ENCODE peak calls at places on chromosomes 2 and 18, in four cellular contexts. One of them, this sample, is unnamed.

GRCh38 chr2:43039376-43040080 is 186.9 kb downstream of the ZFP36L2 start:
- DNase-seq in PC-9: no peak
- DNase-seq in GM23338: no peak
- DNase-seq in MM.1S: no peak
- DNase-seq in this sample: no peak

GRCh38 chr2:46296216-46296839 is 879 bp upstream of the EPAS1 start:
- DNase-seq in GM23338: peak
- DNase-seq in MM.1S: no peak
- DNase-seq in PC-9: peak
- DNase-seq in this sample: no peak

GRCh38 chr2:71933467-71934319 is 214.0 kb downstream of the CYP26B1 start:
- DNase-seq in GM23338: peak
- DNase-seq in MM.1S: no peak
- DNase-seq in PC-9: no peak
- DNase-seq in this sample: peak

GRCh38 chr2:85183078-85183477 is 49.9 kb downstream of the TCF7L1 start:
- DNase-seq in PC-9: no peak
- DNase-seq in GM23338: no peak
- DNase-seq in MM.1S: no peak
- DNase-seq in this sample: peak

GRCh38 chr2:74863802-74864248 is 29.9 kb downstream of the HK2 start:
- DNase-seq in PC-9: no peak
- DNase-seq in MM.1S: no peak
- DNase-seq in GM23338: no peak
- DNase-seq in this sample: no peak

GRCh38 chr2:119367472-119368099 is 809 bp downstream of the DBI start:
- DNase-seq in GM23338: peak
- DNase-seq in MM.1S: peak
- DNase-seq in PC-9: peak
- DNase-seq in this sample: peak

GRCh38 chr2:229032596-229033234 is 238.4 kb downstream of the PID1 start:
- DNase-seq in GM23338: no peak
- DNase-seq in PC-9: no peak
- DNase-seq in MM.1S: no peak
- DNase-seq in this sample: peak

GRCh38 chr18:76720683-76721082 is 101.7 kb upstream of the ZNF236 start:
- DNase-seq in MM.1S: no peak
- DNase-seq in PC-9: no peak
- DNase-seq in GM23338: no peak
- DNase-seq in this sample: peak

GRCh38 chr2:38386377-38386776 is 9.3 kb upstream of the ATL2 start:
- DNase-seq in MM.1S: no peak
- DNase-seq in PC-9: no peak
- DNase-seq in GM23338: no peak
- DNase-seq in this sample: peak

GRCh38 chr18:52339891-52340371 is at the start of gene DCC:
- DNase-seq in GM23338: peak
- DNase-seq in MM.1S: peak
- DNase-seq in PC-9: peak
- DNase-seq in this sample: peak

GRCh38 chr18:13572721-13573120 is 153.6 kb downstream of the FAM210A start:
- DNase-seq in MM.1S: no peak
- DNase-seq in PC-9: no peak
- DNase-seq in GM23338: no peak
- DNase-seq in this sample: no peak

GRCh38 chr2:212421571-212422334 is 116.8 kb downstream of the ERBB4 start:
- DNase-seq in PC-9: no peak
- DNase-seq in MM.1S: no peak
- DNase-seq in GM23338: no peak
- DNase-seq in this sample: peak

GRCh38 chr2:105039559-105039958 is 1.7 kb downstream of the MRPS9 start:
- DNase-seq in MM.1S: no peak
- DNase-seq in GM23338: no peak
- DNase-seq in PC-9: no peak
- DNase-seq in this sample: no peak

GRCh38 chr2:98483257-98483861 is 38.7 kb downstream of the INPP4A start:
- DNase-seq in PC-9: peak
- DNase-seq in GM23338: no peak
- DNase-seq in MM.1S: peak
- DNase-seq in this sample: no peak

GRCh38 chr2:98570356-98570755 is 38.0 kb downstream of the COA5 start:
- DNase-seq in PC-9: no peak
- DNase-seq in GM23338: no peak
- DNase-seq in MM.1S: no peak
- DNase-seq in this sample: no peak

GRCh38 chr2:73092146-73092783 is 20.5 kb downstream of the RAB11FIP5 start:
- DNase-seq in MM.1S: no peak
- DNase-seq in PC-9: no peak
- DNase-seq in GM23338: no peak
- DNase-seq in this sample: no peak
- TF ChIP-seq EZH2 in MM.1S: no peak
- TF ChIP-seq EZH2 in PC-9: no peak
- TF ChIP-seq EZH2 in GM23338: no peak
- TF ChIP-seq EZH2 in this sample: no peak

GRCh38 chr18:32343634-32344033 is 127.0 kb downstream of the GAREM1 start:
- DNase-seq in GM23338: no peak
- DNase-seq in PC-9: no peak
- DNase-seq in MM.1S: no peak
- DNase-seq in this sample: no peak
- TF ChIP-seq EZH2 in GM23338: no peak
- TF ChIP-seq EZH2 in PC-9: no peak
- TF ChIP-seq EZH2 in MM.1S: no peak
- TF ChIP-seq EZH2 in this sample: no peak

DNA sequence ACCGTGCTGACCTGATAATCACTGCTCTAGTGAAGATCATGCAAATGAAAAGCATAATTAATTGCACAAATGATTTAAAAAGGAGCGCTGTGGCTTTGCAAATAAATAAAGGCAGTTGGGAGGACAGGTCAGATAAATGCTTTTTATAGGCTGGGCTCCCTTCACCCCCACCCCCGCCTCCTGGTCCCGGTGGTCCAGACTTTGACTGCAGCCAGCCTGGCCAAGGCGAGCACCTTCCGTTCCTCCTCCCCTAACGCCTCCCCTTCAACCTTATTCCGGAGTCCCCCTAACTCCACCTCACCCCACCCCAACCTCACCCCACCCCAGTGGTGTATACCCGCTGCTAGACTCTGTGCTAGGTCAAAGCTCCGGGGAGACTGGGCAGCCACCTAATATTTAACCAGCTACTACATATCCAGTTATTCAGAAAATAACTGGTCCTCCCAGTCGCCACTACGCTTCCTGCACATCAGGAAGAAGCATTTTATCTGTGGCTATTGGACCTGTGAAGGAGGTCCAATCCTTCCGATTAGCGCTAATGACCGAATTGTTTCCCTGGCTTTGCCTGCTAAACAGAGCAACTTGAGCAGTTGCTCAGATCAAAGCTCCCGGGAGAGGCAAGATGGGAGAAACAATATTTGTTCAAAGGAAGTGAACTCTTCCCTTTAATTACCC is 3.7 kb upstream of the SP9 start:
- DNase-seq in MM.1S: no peak
- DNase-seq in PC-9: no peak
- DNase-seq in GM23338: peak
- DNase-seq in this sample: no peak
- TF ChIP-seq EZH2 in MM.1S: no peak
- TF ChIP-seq EZH2 in PC-9: no peak
- TF ChIP-seq EZH2 in GM23338: peak
- TF ChIP-seq EZH2 in this sample: no peak

GRCh38 chr2:223865124-223865523 is 27.7 kb upstream of the AP1S3 start:
- DNase-seq in MM.1S: peak
- DNase-seq in GM23338: no peak
- DNase-seq in PC-9: no peak
- DNase-seq in this sample: no peak

GRCh38 chr2:223859070-223859469 is 21.7 kb upstream of the AP1S3 start:
- DNase-seq in MM.1S: no peak
- DNase-seq in PC-9: no peak
- DNase-seq in GM23338: no peak
- DNase-seq in this sample: no peak

GRCh38 chr2:223865907-223866508 is 28.6 kb upstream of the AP1S3 start:
- DNase-seq in MM.1S: peak
- DNase-seq in GM23338: peak
- DNase-seq in PC-9: no peak
- DNase-seq in this sample: no peak

GRCh38 chr2:223856584-223856983 is 19.2 kb upstream of the AP1S3 start:
- DNase-seq in MM.1S: no peak
- DNase-seq in PC-9: peak
- DNase-seq in GM23338: no peak
- DNase-seq in this sample: no peak

GRCh38 chr2:223860809-223861738 is 23.7 kb upstream of the AP1S3 start:
- DNase-seq in PC-9: peak
- DNase-seq in GM23338: no peak
- DNase-seq in MM.1S: no peak
- DNase-seq in this sample: peak
- TF ChIP-seq EZH2 in PC-9: no peak
- TF ChIP-seq EZH2 in GM23338: no peak
- TF ChIP-seq EZH2 in MM.1S: no peak
- TF ChIP-seq EZH2 in this sample: no peak

DNA sequence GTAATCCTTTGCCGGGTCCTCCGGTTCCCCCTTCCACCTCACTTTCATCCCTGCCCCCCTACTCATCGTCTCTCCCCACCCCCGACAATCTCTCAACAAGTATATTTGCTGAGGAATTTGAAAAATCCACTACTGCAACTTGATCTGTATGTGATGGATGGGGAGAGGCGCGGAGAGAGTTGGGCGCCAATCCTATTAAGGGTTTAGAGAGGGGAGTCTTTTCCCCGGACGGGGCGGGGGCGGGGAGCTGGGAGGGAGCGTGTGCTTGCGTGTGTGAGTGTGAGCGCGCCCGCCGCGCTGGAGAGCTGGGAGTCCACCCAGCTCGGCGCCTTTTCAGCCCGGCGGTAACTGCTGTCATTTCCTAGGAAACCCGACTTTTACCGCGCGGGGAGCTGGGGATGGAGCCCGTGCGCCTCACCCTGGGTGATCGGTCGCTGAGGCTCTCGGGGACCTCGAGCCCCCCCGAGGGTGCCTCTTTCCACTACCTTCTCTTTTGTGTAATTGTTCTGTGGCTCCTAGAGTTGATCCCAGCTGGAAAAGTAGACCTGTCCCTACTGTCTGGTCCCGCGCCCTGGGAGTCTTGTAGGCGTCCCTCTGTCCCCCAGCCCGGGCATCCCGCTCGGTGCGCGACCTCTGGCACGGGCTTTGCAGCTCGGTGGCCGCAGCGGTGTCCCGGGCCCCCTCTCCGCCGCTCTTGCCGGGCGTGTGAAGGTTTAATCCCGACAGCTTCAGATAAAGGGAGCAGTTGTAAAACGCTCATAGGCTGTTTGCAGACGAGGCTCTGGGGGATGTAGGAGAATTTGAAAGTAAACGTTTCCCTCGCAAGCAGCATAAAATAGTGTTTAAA is 1.5 kb downstream of the GLI2 start:
- DNase-seq in GM23338: peak
- DNase-seq in PC-9: peak
- DNase-seq in MM.1S: no peak
- DNase-seq in this sample: peak
- TF ChIP-seq EZH2 in GM23338: no peak
- TF ChIP-seq EZH2 in PC-9: peak
- TF ChIP-seq EZH2 in MM.1S: no peak
- TF ChIP-seq EZH2 in this sample: no peak

GRCh38 chr18:79068946-79069791 is at the start of gene ATP9B:
- DNase-seq in GM23338: peak
- DNase-seq in PC-9: peak
- DNase-seq in MM.1S: peak
- DNase-seq in this sample: peak

GRCh38 chr18:79070486-79070885 is 1.3 kb downstream of the ATP9B start:
- DNase-seq in MM.1S: no peak
- DNase-seq in GM23338: no peak
- DNase-seq in PC-9: no peak
- DNase-seq in this sample: peak

GRCh38 chr18:79069792-79070151 is 578 bp downstream of the ATP9B start:
- DNase-seq in GM23338: no peak
- DNase-seq in PC-9: no peak
- DNase-seq in MM.1S: peak
- DNase-seq in this sample: no peak

GRCh38 chr18:79067611-79068010 is 1.6 kb upstream of the ATP9B start:
- DNase-seq in PC-9: no peak
- DNase-seq in GM23338: no peak
- DNase-seq in MM.1S: no peak
- DNase-seq in this sample: no peak

DNA sequence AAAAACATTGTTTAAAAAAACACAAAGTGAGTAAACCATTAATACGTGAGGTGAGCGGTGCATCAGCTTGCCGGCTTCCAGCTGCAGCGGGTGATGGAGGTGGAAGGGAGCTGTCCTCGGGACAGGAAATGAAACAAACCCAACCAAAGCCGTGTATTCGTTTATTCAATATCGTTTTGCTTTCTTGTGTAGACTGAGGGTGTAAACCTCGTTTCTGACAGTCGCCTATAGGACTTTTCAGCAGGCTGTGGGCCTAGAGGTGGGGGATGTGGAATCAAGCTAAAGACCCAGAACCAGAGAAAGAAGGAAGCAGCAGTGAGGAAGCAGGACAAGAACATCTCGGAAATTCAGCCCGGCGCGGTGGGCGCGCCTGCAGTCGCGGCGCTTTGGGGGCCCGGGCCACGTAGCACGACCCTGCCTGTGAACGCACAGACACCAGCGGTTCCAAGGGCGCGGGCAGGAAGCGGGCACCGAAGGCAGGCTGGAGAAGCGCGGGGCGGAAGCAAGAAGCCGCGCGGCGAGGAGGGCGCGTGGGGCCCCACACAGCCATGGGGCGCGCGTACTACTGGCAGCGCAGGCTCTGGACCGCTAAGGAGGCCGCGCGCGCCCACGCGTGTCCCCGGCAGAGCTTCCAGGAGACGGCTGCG is 772 bp upstream of the ATP9B start:
- DNase-seq in GM23338: peak
- DNase-seq in MM.1S: peak
- DNase-seq in PC-9: no peak
- DNase-seq in this sample: peak
- TF ChIP-seq EZH2 in GM23338: no peak
- TF ChIP-seq EZH2 in MM.1S: no peak
- TF ChIP-seq EZH2 in PC-9: no peak
- TF ChIP-seq EZH2 in this sample: no peak

This sample was measured in GM23248.